ENCODE peak calls at places on chromosomes 2 and 18, in ten cellular contexts. B is uterus, U is BJ, L is upper lobe of right lung, P is NB4, S is cardiac muscle cell, N is astrocyte of the spinal cord, Z is lower lobe of right lung, F is fibroblast of mammary gland, M is lung. X is an unnamed sample.

GRCh38 chr2:206154197-206154596 is 5.0 kb downstream of the NDUFS1 start:
- DNase-seq in B (no peak), L (no peak), F (peak), Z (no peak), M (no peak), P (peak), N (no peak), U (no peak), S (peak), X (no peak)

GRCh38 chr2:222423632-222424280 is 587 bp upstream of the SGPP2 start:
- DNase-seq in M (peak), F (no peak), P (no peak), S (peak), L (peak), Z (peak), N (no peak), U (no peak), B (no peak), X (no peak)

GRCh38 chr2:170500104-170500503 is 215.0 kb upstream of the SP5 start:
- DNase-seq in P (no peak), B (no peak), Z (no peak), L (no peak), M (no peak), S (no peak), U (no peak), N (no peak), F (no peak), X (no peak)

GRCh38 chr2:77768508-77768907 is 246.3 kb upstream of the LRRTM4 start:
- DNase-seq in U (no peak), Z (no peak), S (no peak), N (no peak), L (no peak), B (no peak), F (no peak), P (peak), M (no peak), X (no peak)

GRCh38 chr2:24840962-24841945 is 48.0 kb downstream of the CENPO start:
- DNase-seq in L (no peak), Z (no peak), P (no peak), F (no peak), U (no peak), M (no peak), B (no peak), N (no peak), S (no peak), X (no peak)

GRCh38 chr2:227703961-227704360 is 13.9 kb downstream of the SLC19A3 start:
- DNase-seq in P (peak), L (no peak), Z (no peak), S (peak), U (no peak), B (no peak), M (no peak), N (no peak), F (peak), X (no peak)

GRCh38 chr2:128347701-128348504 is 29.2 kb upstream of the HS6ST1 start:
- DNase-seq in Z (peak), L (no peak), F (peak), M (peak), B (peak), S (peak), P (no peak), U (no peak), N (peak), X (peak)

GRCh38 chr18:13611058-13611615 is 115.2 kb downstream of the FAM210A start:
- DNase-seq in S (peak), M (no peak), U (no peak), P (no peak), B (peak), Z (no peak), L (no peak), F (peak), N (peak), X (no peak)

GRCh38 chr2:85438291-85439110 is 20.0 kb downstream of the SH2D6 start:
- DNase-seq in Z (no peak), P (peak), L (peak), F (no peak), M (no peak), U (no peak), S (no peak), N (no peak), B (peak), X (no peak)

GRCh38 chr2:23239374-23239773 is 145.6 kb upstream of the KLHL29 start:
- DNase-seq in M (peak), U (no peak), P (no peak), S (no peak), Z (no peak), B (no peak), F (no peak), L (no peak), N (no peak), X (no peak)

GRCh38 chr2:199764273-199764800 is 86.7 kb downstream of the FTCDNL1 start:
- DNase-seq in F (no peak), L (no peak), P (no peak), N (no peak), Z (no peak), M (no peak), B (no peak), S (no peak), U (no peak), X (no peak)

GRCh38 chr2:71455011-71455740 is 1.8 kb downstream of the DYSF start:
- DNase-seq in P (no peak), S (no peak), U (no peak), L (no peak), N (no peak), Z (no peak), M (peak), B (no peak), F (no peak), X (peak)

GRCh38 chr2:20095469-20095868 is 44.0 kb upstream of the LAPTM4A start:
- DNase-seq in P (no peak), Z (no peak), N (no peak), B (no peak), M (no peak), U (no peak), S (no peak), L (no peak), F (no peak), X (no peak)

GRCh38 chr18:77057043-77057442 is 75.5 kb downstream of the MBP start:
- DNase-seq in Z (peak), F (peak), S (peak), L (no peak), N (no peak), M (no peak), B (no peak), P (peak), U (no peak), X (no peak)

GRCh38 chr2:240431663-240432424 is 3.6 kb upstream of the GPC1 start:
- DNase-seq in P (no peak), N (no peak), L (peak), F (no peak), Z (peak), M (no peak), S (no peak), B (peak), U (no peak), X (peak)

GRCh38 chr2:188292446-188293239 is 969 bp downstream of the GULP1 start:
- DNase-seq in P (no peak), S (peak), L (peak), F (peak), M (peak), Z (peak), B (peak), N (peak), U (peak), X (peak)

GRCh38 chr2:195407782-195408181 is 249.2 kb upstream of the SLC39A10 start:
- DNase-seq in P (peak), U (no peak), F (peak), B (no peak), M (no peak), Z (no peak), S (peak), N (no peak), L (no peak), X (no peak)

GRCh38 chr2:172103471-172104292 is 982 bp upstream of the DLX2 start:
- DNase-seq in Z (peak), L (peak), N (peak), U (no peak), B (peak), F (peak), S (peak), P (peak), M (peak), X (no peak)

GRCh38 chr2:172105715-172106124 is 3.0 kb upstream of the DLX2 start:
- DNase-seq in B (no peak), F (no peak), M (no peak), P (no peak), U (no peak), S (no peak), N (no peak), Z (no peak), L (no peak), X (no peak)

GRCh38 chr2:172107690-172108586 is 5.2 kb upstream of the DLX2 start:
- DNase-seq in F (no peak), L (no peak), P (no peak), M (no peak), U (no peak), S (no peak), B (no peak), N (no peak), Z (no peak), X (peak)

GRCh38 chr2:172108587-172108930 is 5.9 kb upstream of the DLX2 start:
- DNase-seq in F (no peak), P (no peak), B (no peak), L (no peak), S (no peak), Z (no peak), U (no peak), M (no peak), N (no peak), X (peak)

DNA sequence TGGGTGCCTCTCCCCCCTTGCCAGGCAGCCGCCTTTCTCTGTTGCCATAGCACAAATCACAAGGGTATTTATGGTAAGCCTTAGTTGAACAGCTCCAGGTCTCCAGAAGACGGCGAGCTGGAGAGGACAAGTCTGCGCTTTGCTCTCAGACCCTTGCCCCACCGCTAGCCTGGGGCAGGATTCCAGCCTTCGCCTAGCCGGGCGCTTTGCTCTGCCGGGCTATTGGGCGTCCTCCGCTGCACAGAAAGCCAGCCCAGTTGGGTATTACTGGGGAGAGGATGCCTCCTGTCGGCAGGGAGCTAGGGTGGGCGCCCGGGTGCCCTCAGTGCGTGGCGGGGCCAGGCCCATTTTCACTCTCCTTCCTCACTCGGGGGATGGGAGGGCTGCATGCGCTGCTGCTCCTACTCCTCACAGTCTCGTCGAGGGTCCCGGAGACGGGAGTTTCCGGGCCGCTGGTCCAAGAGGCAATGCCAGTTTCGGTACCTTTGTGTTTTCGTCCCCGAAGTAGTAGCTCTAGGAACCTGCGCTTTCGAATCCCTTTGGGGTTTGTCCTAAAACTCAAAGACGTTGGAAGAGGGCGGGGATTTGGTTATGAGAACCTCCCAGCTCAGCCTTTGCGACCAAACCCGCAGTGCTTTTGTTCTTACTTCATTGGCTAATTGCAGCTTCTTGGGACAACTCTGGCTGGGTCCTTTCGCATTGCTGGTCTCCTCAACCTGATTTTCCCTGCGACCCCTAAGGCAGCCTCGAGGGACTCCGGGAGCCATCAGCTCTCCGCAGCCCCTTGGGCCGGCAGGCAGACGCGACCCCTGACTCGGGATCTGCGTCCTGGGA is 3.6 kb upstream of the DLX2 start:
- DNase-seq in Z (no peak), S (peak), N (no peak), F (peak), U (no peak), B (no peak), P (peak), M (no peak), L (no peak), X (peak)
- TF ChIP-seq CTCF in Z (peak), S (peak), N (peak), F (peak), U (peak), B (no peak), P (peak), M (no peak), L (peak), X (no peak)

DNA sequence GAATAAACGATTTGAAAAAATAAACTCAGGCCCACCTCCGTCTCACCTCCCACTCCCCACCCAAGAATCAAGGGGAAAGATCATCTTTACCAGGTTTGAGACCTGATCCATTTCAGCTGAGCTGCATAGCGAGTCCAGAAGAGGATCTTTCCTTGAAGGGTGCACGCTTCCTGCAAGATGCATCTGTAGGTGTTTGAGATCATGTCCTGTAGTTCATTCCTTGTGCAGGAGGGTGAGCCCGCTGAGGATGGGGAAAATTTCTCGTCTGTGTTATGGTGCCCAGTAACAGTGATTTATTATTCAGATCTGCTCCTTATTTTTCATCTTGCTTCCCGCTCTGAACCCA is 642 bp downstream of the TMEM169 start:
- DNase-seq in Z (no peak), P (no peak), M (no peak), L (no peak), N (no peak), F (no peak), B (no peak), S (no peak), U (no peak), X (no peak)
- H3K4me3 ChIP-seq in Z (peak), P (no peak), M (no peak), L (peak), N (peak), F (peak), B (peak), S (peak), U (peak), X (peak)

GRCh38 chr18:26005950-26006349 is 84.5 kb downstream of the SS18 start:
- DNase-seq in S (no peak), P (no peak), N (no peak), B (no peak), F (no peak), M (no peak), U (no peak), Z (no peak), L (no peak), X (no peak)
- TF ChIP-seq CTCF in S (no peak), P (no peak), N (no peak), B (no peak), F (no peak), M (no peak), U (no peak), Z (no peak), L (no peak), X (no peak)

GRCh38 chr18:21112543-21113105 is 1.0 kb upstream of the ROCK1 start:
- DNase-seq in B (no peak), M (no peak), Z (no peak), L (no peak), F (peak), S (peak), U (no peak), P (peak), N (no peak), X (no peak)

GRCh38 chr18:21112140-21112473 is 494 bp upstream of the ROCK1 start:
- DNase-seq in L (no peak), Z (no peak), U (no peak), P (no peak), M (no peak), N (no peak), F (no peak), B (peak), S (no peak), X (no peak)

GRCh38 chr18:21115519-21116411 is 4.2 kb upstream of the ROCK1 start:
- DNase-seq in Z (no peak), L (peak), S (peak), F (peak), N (peak), B (no peak), M (no peak), U (peak), P (peak), X (no peak)

GRCh38 chr18:21123290-21123926 is 11.8 kb upstream of the ROCK1 start:
- DNase-seq in N (no peak), U (no peak), P (no peak), L (no peak), F (no peak), M (no peak), B (no peak), Z (no peak), S (no peak), X (no peak)

GRCh38 chr18:21117385-21118135 is 5.9 kb upstream of the ROCK1 start:
- DNase-seq in P (peak), F (peak), S (peak), N (peak), M (no peak), L (no peak), B (no peak), U (peak), Z (no peak), X (no peak)
- H3K4me3 ChIP-seq in P (no peak), F (peak), S (no peak), N (no peak), M (no peak), L (no peak), B (no peak), U (no peak), Z (no peak), X (no peak)

DNA sequence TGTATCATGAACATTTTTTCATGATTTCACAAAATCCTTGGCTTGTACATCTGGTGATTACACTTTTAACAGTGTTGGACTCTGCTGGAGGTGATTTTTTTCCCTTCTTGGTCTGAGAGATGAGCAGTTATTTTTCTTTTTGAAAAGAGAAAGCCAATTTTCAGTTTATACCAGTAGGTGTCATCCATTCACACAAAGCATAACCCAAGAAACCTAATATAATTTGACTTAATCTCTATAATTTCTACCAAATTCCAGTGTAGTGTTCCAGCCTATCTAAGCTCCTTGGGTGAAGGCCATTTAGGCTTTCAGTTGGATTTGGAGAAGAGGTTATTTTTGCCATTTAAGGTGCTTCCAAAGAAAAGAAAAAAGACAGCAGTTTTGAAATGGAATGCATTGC is 7.7 kb upstream of the ICOS start:
- DNase-seq in U (no peak), N (peak), F (peak), Z (no peak), P (no peak), M (no peak), L (no peak), S (peak), B (no peak), X (no peak)
- TF ChIP-seq CTCF in U (peak), N (peak), F (peak), Z (peak), P (no peak), M (peak), L (peak), S (peak), B (peak), X (no peak)